ENCODE peak calls at places on chromosome 5, in nine cellular contexts. B, W, G, D, N, Q, F, C and X are unnamed samples.

GRCh38 chr5:170333161-170333909 is 35.8 kb upstream of the LCP2 start:
- DNase-seq in C (no peak), Q (peak), G (no peak), N (no peak), D (peak), W (no peak), F (no peak), B (no peak), X (peak)

GRCh38 chr5:125409101-125409495 is 662.7 kb upstream of the ZNF608 start:
- DNase-seq in F (no peak), Q (peak), G (no peak), B (no peak), N (no peak), W (peak), C (no peak), D (no peak), X (no peak)

GRCh38 chr5:16784843-16785791 is 151.0 kb downstream of the MYO10 start:
- DNase-seq in C (no peak), D (no peak), Q (no peak), N (no peak), B (no peak), G (no peak), F (no peak), W (peak), X (peak)

GRCh38 chr5:78638423-78638822 is 10.1 kb downstream of the LHFPL2 start:
- DNase-seq in F (no peak), B (peak), G (peak), W (peak), N (peak), D (peak), C (peak), Q (peak), X (no peak)

GRCh38 chr5:40374853-40375252 is 304.9 kb upstream of the PTGER4 start:
- DNase-seq in F (no peak), N (no peak), G (no peak), W (no peak), B (no peak), C (no peak), D (no peak), Q (no peak), X (no peak)

GRCh38 chr5:75720882-75721281 is 3.6 kb upstream of the POC5 start:
- DNase-seq in F (no peak), D (no peak), N (no peak), W (no peak), B (no peak), Q (no peak), C (no peak), G (no peak), X (no peak)

GRCh38 chr5:146400206-146400605 is 46.9 kb upstream of the TCERG1 start:
- DNase-seq in N (no peak), C (no peak), G (no peak), F (no peak), W (no peak), Q (no peak), B (no peak), D (no peak), X (no peak)

GRCh38 chr5:96703985-96704384 is 41.8 kb downstream of the CAST start:
- DNase-seq in D (no peak), B (no peak), C (no peak), F (no peak), W (peak), N (no peak), G (no peak), Q (no peak), X (no peak)

GRCh38 chr5:76766746-76767145 is 50.8 kb downstream of the F2R start:
- DNase-seq in C (no peak), W (peak), D (no peak), B (no peak), G (no peak), N (no peak), F (no peak), Q (no peak), X (no peak)

GRCh38 chr5:138743506-138743905 is 9.7 kb upstream of the CTNNA1 start:
- DNase-seq in G (no peak), B (no peak), W (no peak), D (no peak), C (no peak), F (no peak), N (no peak), Q (no peak), X (no peak)

GRCh38 chr5:143918961-143919360 is 107.0 kb downstream of the HMHB1 start:
- DNase-seq in D (no peak), F (no peak), N (no peak), G (no peak), W (no peak), Q (no peak), C (no peak), B (no peak), X (no peak)

GRCh38 chr5:154937186-154937717 is 759 bp downstream of the GEMIN5 start:
- DNase-seq in D (no peak), G (no peak), W (peak), Q (no peak), B (no peak), C (no peak), F (no peak), N (no peak), X (no peak)

GRCh38 chr5:177419045-177419444 is 7.4 kb upstream of the GRK6 start:
- DNase-seq in Q (no peak), G (peak), N (no peak), B (no peak), F (no peak), C (no peak), W (peak), D (no peak), X (no peak)

GRCh38 chr5:1002836-1003235 is 5.8 kb upstream of the NKD2 start:
- DNase-seq in B (no peak), N (no peak), W (no peak), D (peak), G (no peak), Q (no peak), C (peak), F (no peak), X (no peak)

GRCh38 chr5:43232943-43233833 is 41.2 kb downstream of the NIM1K start:
- DNase-seq in Q (no peak), B (no peak), G (no peak), D (no peak), N (no peak), C (no peak), W (no peak), F (no peak), X (no peak)

GRCh38 chr5:43236633-43237355 is 44.8 kb downstream of the NIM1K start:
- DNase-seq in G (no peak), N (no peak), D (no peak), C (no peak), W (no peak), F (no peak), Q (no peak), B (no peak), X (peak)

GRCh38 chr5:43227655-43228054 is 35.6 kb downstream of the NIM1K start:
- DNase-seq in Q (no peak), G (peak), D (no peak), N (no peak), B (no peak), W (peak), F (no peak), C (no peak), X (peak)

GRCh38 chr5:43233946-43234345 is 41.9 kb downstream of the NIM1K start:
- DNase-seq in W (no peak), F (no peak), Q (no peak), B (no peak), C (no peak), N (no peak), G (no peak), D (no peak), X (peak)

GRCh38 chr5:43231977-43232376 is 40.0 kb downstream of the NIM1K start:
- DNase-seq in Q (no peak), G (no peak), F (no peak), W (no peak), C (no peak), D (peak), B (no peak), N (no peak), X (peak)
- TF ChIP-seq CTCF in Q (no peak), G (no peak), F (no peak), W (peak), C (no peak), D (no peak), B (no peak), N (no peak), X (no peak)

GRCh38 chr5:122845253-122846050 is at the start of gene SNX24:
- DNase-seq in F (peak), G (peak), B (no peak), Q (peak), W (peak), N (peak), D (peak), C (peak), X (peak)
- TF ChIP-seq CTCF in F (no peak), G (no peak), B (no peak), Q (no peak), W (no peak), N (no peak), D (no peak), C (no peak), X (peak)

DNA sequence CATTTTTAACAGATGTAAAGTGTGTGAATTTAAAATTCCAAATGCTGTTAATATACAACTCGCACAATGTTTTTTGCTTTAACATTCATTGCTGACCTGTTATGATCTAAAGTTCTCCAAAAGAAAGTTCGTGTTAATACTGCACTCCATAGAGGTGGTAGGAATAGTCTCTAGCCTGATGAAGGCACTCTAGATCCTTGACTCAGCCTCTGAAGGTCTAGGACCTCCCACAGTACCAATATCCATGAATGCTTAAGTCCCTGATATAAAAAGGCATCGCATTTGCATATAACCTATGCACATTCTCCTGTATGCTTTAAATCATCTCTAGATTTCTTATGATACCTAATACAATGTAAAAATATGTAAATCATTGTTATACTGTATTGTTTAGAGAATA is 213.6 kb downstream of the EFNA5 start:
- DNase-seq in F (no peak), Q (no peak), B (no peak), D (no peak), C (no peak), W (no peak), N (no peak), G (no peak), X (no peak)
- TF ChIP-seq CTCF in F (no peak), Q (no peak), B (no peak), D (no peak), C (no peak), W (no peak), N (no peak), G (no peak), X (no peak)

DNA sequence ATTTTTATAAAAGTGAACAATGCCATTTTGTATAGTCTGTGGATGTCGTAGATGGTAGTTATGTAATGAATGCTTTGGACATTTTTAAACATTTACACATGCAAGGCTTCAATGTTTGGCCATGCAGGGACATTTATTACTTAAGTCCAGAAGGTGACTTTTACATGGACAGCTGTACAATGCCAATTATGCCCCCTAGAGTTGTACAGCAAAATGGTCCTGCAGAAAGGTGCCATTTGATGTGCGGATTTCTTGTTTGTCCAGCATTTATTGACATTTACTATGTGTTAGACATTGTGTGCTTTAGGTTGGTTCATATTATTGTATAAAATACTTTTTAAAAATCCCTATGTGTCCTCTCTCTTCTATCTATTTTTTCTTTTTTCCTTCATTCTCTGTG is 22.5 kb upstream of the COMMD10 start:
- DNase-seq in D (no peak), G (no peak), N (no peak), C (no peak), B (no peak), W (no peak), F (no peak), Q (no peak), X (no peak)
- TF ChIP-seq CTCF in D (no peak), G (no peak), N (no peak), C (no peak), B (no peak), W (peak), F (no peak), Q (no peak), X (no peak)

GRCh38 chr5:141388661-141389060 is 1.2 kb downstream of the PCDHGB4 start:
- DNase-seq in B (no peak), W (no peak), N (no peak), Q (no peak), D (no peak), G (no peak), C (no peak), F (no peak), X (no peak)

GRCh38 chr5:141383345-141383744 is 803 bp downstream of the PCDHGA7 start:
- DNase-seq in Q (no peak), W (no peak), G (no peak), N (no peak), D (no peak), B (no peak), F (no peak), C (no peak), X (no peak)

GRCh38 chr5:141384471-141385267 is 2.1 kb downstream of the PCDHGA7 start:
- DNase-seq in N (no peak), F (no peak), C (no peak), Q (no peak), B (no peak), W (no peak), G (no peak), D (no peak), X (no peak)

GRCh38 chr5:141382469-141383294 is at the start of gene PCDHGA7:
- DNase-seq in W (peak), G (no peak), D (no peak), C (no peak), B (no peak), N (no peak), F (no peak), Q (no peak), X (no peak)
- TF ChIP-seq CTCF in W (peak), G (peak), D (no peak), C (no peak), B (peak), N (peak), F (no peak), Q (no peak), X (no peak)

GRCh38 chr5:140639093-140639821 is at the start of gene TMCO6:
- DNase-seq in D (peak), G (peak), Q (peak), B (peak), N (peak), W (peak), C (peak), F (peak), X (peak)
- TF ChIP-seq CTCF in D (no peak), G (peak), Q (peak), B (peak), N (peak), W (peak), C (peak), F (peak), X (peak)

GRCh38 chr5:160643588-160643987 is 208.4 kb downstream of the ATP10B start:
- DNase-seq in C (no peak), D (no peak), N (no peak), G (no peak), Q (no peak), B (no peak), F (no peak), W (no peak), X (no peak)

GRCh38 chr5:160646033-160646432 is 206.0 kb downstream of the ATP10B start:
- DNase-seq in F (no peak), B (no peak), N (no peak), W (no peak), Q (no peak), D (no peak), G (no peak), C (no peak), X (no peak)

GRCh38 chr5:160651682-160652645 is 200.0 kb downstream of the ATP10B start:
- DNase-seq in Q (no peak), D (no peak), W (no peak), N (no peak), G (no peak), B (no peak), F (no peak), C (no peak), X (no peak)

DNA sequence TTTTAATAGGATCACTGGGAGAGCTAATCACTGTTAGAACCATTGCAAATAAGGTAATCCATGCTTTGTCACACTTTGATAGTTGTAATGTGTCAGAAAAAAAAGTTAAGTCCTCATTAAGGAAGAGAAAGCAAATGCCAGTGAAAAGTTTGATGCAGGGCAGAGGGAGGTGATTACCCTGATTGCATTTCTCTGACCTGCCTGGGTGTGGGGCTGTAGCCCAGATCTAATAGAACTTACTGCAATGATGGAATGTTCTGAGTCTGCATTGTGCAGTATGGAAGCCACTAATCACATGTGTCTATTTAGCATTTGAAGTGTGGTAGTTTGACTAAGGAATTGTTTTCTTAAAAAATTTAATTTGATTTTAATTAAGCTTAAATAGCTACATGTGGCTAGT is 202.7 kb downstream of the ATP10B start:
- DNase-seq in C (no peak), N (no peak), B (no peak), F (peak), Q (peak), G (no peak), W (no peak), D (no peak), X (peak)
- TF ChIP-seq CTCF in C (no peak), N (no peak), B (no peak), F (no peak), Q (peak), G (no peak), W (no peak), D (no peak), X (peak)

GRCh38 chr5:108919591-108920326 is 172.1 kb downstream of the FER start:
- DNase-seq in G (no peak), F (no peak), Q (no peak), N (no peak), W (no peak), D (no peak), C (no peak), B (no peak), X (peak)
- TF ChIP-seq CTCF in G (no peak), F (no peak), Q (peak), N (peak), W (peak), D (no peak), C (no peak), B (no peak), X (peak)

GRCh38 chr5:157069949-157070348 is 11.0 kb upstream of the HAVCR1 start:
- DNase-seq in W (no peak), F (no peak), G (no peak), N (no peak), B (no peak), D (no peak), C (no peak), Q (no peak), X (no peak)
- TF ChIP-seq CTCF in W (no peak), F (no peak), G (no peak), N (no peak), B (no peak), D (no peak), C (no peak), Q (no peak), X (no peak)

DNA sequence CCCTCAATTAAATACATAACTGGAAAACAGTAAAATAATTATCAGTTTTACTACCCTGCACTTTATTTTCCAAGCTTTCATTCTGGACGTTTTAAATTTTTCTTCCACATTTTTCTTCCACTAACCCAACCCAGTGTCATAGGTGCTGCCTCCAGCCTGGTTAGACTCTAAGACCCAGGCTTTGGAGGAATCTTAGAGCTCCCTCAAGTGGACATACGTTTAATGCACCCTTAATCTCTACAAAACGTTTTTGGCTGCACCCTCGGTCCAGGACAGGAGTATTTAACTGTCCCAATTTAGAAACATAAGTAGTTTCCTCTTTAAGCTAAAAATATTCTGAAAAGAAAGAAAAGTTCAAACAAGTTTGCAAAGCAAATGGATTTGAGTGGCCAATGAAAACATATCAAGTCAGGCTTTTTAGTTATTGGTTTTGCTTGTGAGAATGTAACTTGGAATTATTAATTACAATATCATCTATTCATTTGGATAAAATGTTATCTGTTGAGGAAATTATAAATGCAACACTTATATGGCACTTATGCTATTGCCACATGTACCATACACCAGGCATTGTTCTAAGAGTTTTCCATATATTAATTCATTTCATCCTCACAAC is 38.9 kb downstream of the CDH6 start:
- DNase-seq in D (no peak), F (peak), N (no peak), G (peak), C (no peak), B (peak), W (peak), Q (no peak), X (peak)
- TF ChIP-seq CTCF in D (no peak), F (peak), N (peak), G (peak), C (no peak), B (peak), W (peak), Q (peak), X (peak)